ENCODE peak calls at places on chromosomes 12 and 14, in seven cellular contexts. R is fibroblast of lung, Y is PC-3, K is endothelial cell of umbilical vein, C is GM12878, N is MM.1S, Q is mammary epithelial cell. V is an unnamed sample.

GRCh38 chr12:53505086-53505485 is 2.2 kb downstream of the NPFF start:
- DNase-seq in R (peak; percentile 68), Y (peak; percentile 59), K (no peak), C (no peak), N (no peak), Q (no peak), V (no peak)

GRCh38 chr12:64387201-64387816 is 3.2 kb downstream of the C12orf56 start:
- DNase-seq in R (no peak), Y (peak; percentile 80), K (no peak), C (no peak), N (no peak), Q (peak; percentile 29), V (no peak)

GRCh38 chr14:30551460-30551859 is 7.5 kb upstream of the G2E3 start:
- DNase-seq in R (peak; percentile 12), Y (peak; percentile 85), K (no peak), C (no peak), N (no peak), Q (no peak), V (no peak)

GRCh38 chr12:107148105-107148504 is 54.8 kb upstream of the CRY1 start:
- DNase-seq in R (no peak), Y (no peak), K (no peak), C (no peak), N (no peak), Q (no peak), V (no peak)

GRCh38 chr14:54882521-54882920 is 20.1 kb downstream of the GCH1 start:
- DNase-seq in R (no peak), Y (no peak), K (no peak), C (no peak), N (no peak), Q (no peak), V (no peak)

GRCh38 chr12:130357729-130358330 is 20.1 kb downstream of the PIWIL1 start:
- DNase-seq in R (no peak), Y (no peak), K (no peak), C (no peak), N (no peak), Q (no peak), V (no peak)

GRCh38 chr12:125417446-125417845 is 352.2 kb downstream of the AACS start:
- DNase-seq in R (no peak), Y (no peak), K (no peak), C (no peak), N (no peak), Q (no peak), V (no peak)

GRCh38 chr14:59333668-59334067 is 131.5 kb downstream of the GPR135 start:
- DNase-seq in R (peak; percentile 96), Y (no peak), K (peak; percentile 81), C (no peak), N (no peak), Q (peak; percentile 80), V (no peak)

GRCh38 chr12:122205590-122205925 is 2.0 kb downstream of the B3GNT4 start:
- DNase-seq in R (no peak), Y (no peak), K (no peak), C (no peak), N (no peak), Q (no peak), V (no peak)

GRCh38 chr12:53971686-53972085 is 1.2 kb upstream of the HOXC11 start:
- DNase-seq in R (no peak), Y (no peak), K (no peak), C (no peak), N (no peak), Q (no peak), V (no peak)

GRCh38 chr12:77751939-77752338 is 78.8 kb upstream of the NAV3 start:
- DNase-seq in R (peak; percentile 71), Y (peak; percentile 82), K (peak; percentile 82), C (no peak), N (no peak), Q (no peak), V (no peak)

GRCh38 chr12:138898-139534 is 72.4 kb downstream of the IQSEC3 start:
- DNase-seq in R (peak; percentile 26), Y (no peak), K (no peak), C (no peak), N (no peak), Q (no peak), V (no peak)

GRCh38 chr12:85182699-85183098 is 97.3 kb upstream of the ALX1 start:
- DNase-seq in R (no peak), Y (no peak), K (no peak), C (no peak), N (no peak), Q (no peak), V (no peak)

GRCh38 chr12:27573972-27574371 is 50.0 kb downstream of the PPFIBP1 start:
- DNase-seq in R (peak; percentile 98), Y (peak; percentile 99), K (peak; percentile 92), C (no peak), N (no peak), Q (peak; percentile 83), V (no peak)

GRCh38 chr14:68544150-68544892 is 248.5 kb downstream of the ZFP36L1 start:
- DNase-seq in R (peak; percentile 100), Y (peak; percentile 23), K (peak; percentile 85), C (no peak), N (no peak), Q (peak; percentile 99), V (peak; percentile 93)

GRCh38 chr12:78887008-78887407 is 22.4 kb downstream of the SYT1 start:
- DNase-seq in R (peak; percentile 92), Y (peak; percentile 75), K (peak; percentile 73), C (no peak), N (no peak), Q (peak; percentile 58), V (no peak)

GRCh38 chr12:77724367-77724957 is 106.2 kb upstream of the NAV3 start:
- DNase-seq in R (peak; percentile 45), Y (peak; percentile 60), K (peak; percentile 61), C (no peak), N (peak; percentile 56), Q (peak; percentile 25), V (no peak)

GRCh38 chr12:76898472-76898871 is 19.7 kb upstream of the CSRP2 start:
- DNase-seq in R (peak; percentile 23), Y (no peak), K (no peak), C (no peak), N (no peak), Q (no peak), V (no peak)

GRCh38 chr14:83071888-83072501 is 1538.3 kb upstream of the SEL1L start:
- DNase-seq in R (no peak), Y (peak; percentile 50), K (no peak), C (peak; percentile 11), N (peak; percentile 51), Q (peak; percentile 8), V (no peak)

GRCh38 chr14:95701846-95702221 is 12.1 kb downstream of the TCL1A start:
- DNase-seq in R (peak; percentile 6), Y (no peak), K (peak; percentile 49), C (no peak), N (no peak), Q (no peak), V (no peak)

GRCh38 chr12:124224535-124225110 is 70.3 kb upstream of the RFLNA start:
- DNase-seq in R (no peak), Y (no peak), K (no peak), C (no peak), N (no peak), Q (no peak), V (no peak)
- TF ChIP-seq CTCF in R (no peak), Y (no peak), K (no peak), C (no peak), N (no peak), Q (no peak), V (no peak)

DNA sequence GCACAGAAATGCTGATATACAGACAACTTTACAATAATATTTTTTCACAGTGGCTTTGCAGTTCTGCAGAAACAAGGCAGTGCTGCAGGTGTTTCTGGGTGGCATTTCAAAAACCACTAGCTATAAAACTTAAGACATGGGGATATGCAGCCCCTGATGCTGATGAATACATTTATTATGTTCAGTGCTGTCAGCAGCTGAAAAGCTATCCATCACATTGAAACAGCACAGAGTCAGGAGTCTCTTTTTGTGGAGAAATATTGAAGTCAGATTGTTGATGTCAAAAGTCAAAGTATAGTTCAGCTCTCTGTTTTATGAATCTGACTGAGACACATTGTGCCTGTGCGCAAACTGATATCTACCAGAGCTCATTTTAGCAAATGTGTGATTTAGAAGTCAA is 467.7 kb downstream of the PRKD1 start:
- DNase-seq in R (no peak), Y (no peak), K (no peak), C (no peak), N (no peak), Q (no peak), V (no peak)
- TF ChIP-seq EZH2 in R (no peak), Y (no peak), K (no peak), C (no peak), N (no peak), Q (no peak), V (no peak)

GRCh38 chr12:1591029-1591428 is 3.4 kb downstream of the FBXL14 start:
- DNase-seq in R (peak; percentile 45), Y (peak; percentile 59), K (peak; percentile 51), C (no peak), N (peak; percentile 63), Q (peak; percentile 52), V (peak; percentile 38)

GRCh38 chr12:1588574-1588944 is 5.8 kb downstream of the FBXL14 start:
- DNase-seq in R (no peak), Y (peak; percentile 13), K (no peak), C (no peak), N (no peak), Q (no peak), V (no peak)

GRCh38 chr12:1587927-1588573 is 6.3 kb downstream of the FBXL14 start:
- DNase-seq in R (no peak), Y (peak; percentile 30), K (no peak), C (no peak), N (no peak), Q (no peak), V (no peak)

GRCh38 chr12:1591543-1591942 is 2.8 kb downstream of the FBXL14 start:
- DNase-seq in R (peak; percentile 58), Y (no peak), K (no peak), C (no peak), N (no peak), Q (no peak), V (no peak)

DNA sequence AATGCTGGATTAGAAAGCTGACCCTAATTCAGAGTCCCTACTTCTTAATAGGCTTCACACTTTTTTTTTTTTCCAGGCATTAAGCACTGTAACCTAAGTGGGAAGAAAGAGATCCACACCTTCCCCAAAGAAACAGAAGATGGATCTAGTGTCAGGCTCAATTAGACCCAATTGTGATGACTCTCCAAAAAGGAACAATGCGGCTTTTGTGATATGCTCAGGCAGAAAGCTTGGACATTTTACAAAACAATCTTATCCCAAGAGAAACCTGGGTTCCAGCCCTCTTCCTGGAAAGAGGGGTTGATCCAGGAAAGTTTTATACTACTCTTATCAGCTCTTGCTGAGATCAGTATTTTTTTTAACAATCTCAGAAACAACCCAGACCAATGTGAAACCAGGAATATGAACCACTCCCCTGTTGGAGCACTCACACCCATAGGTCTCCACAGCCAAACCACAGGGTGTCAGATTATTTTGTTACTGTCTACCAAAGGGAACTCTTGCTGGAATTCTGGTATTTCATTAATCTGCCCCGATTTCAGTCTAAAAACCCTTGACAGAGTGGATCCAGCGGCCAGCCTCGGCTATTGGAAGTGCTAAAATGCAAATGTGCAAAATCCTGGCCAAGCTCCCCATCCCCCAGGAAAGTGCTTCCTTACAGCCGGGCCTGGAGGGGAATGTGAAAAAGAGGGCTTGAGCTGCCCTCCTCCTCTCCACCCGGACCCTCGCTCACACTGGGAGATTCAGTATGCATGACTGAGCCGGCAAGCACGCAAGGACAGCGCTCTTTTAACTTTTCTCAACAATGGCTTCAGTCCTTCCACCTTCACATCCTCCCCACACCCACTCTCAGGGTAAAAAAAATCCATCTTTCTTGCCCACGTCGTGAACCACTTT is 4.0 kb downstream of the FBXL14 start:
- DNase-seq in R (peak; percentile 90), Y (no peak), K (no peak), C (no peak), N (no peak), Q (peak; percentile 19), V (no peak)
- H3K4me3 ChIP-seq in R (peak overlapping the region; percentile 76), Y (peak overlapping the region; percentile 71), K (peak overlapping the region; percentile 54), C (peak overlapping the region; percentile 54), N (peak overlapping the region; percentile 1), Q (peak overlapping the region; percentile 40), V (no peak overlapping the region)

GRCh38 chr12:65878540-65878939 is 54.3 kb downstream of the HMGA2 start:
- DNase-seq in R (peak; percentile 42), Y (peak; percentile 59), K (peak; percentile 44), C (no peak), N (no peak), Q (no peak), V (no peak)
- TF ChIP-seq CTCF in R (peak; percentile 42), Y (peak; percentile 43), K (no peak), C (no peak), N (no peak), Q (peak; percentile 49), V (peak; percentile 19)

V was measured in keratinocyte.